ENCODE peak calls at places on chromosomes 16 and 17, in six cellular contexts. L, N, X, I, V and O are unnamed samples. For H3K4me1, the result is how much of the 10 kb centered on the place peaks cover.

GRCh38 chr16:1678500-1679098 is 520 bp downstream of the JPT2 start:
- DNase-seq in L (peak), V (peak), N (peak), I (peak), X (peak), O (peak)

GRCh38 chr16:73337371-73337770 is 289.4 kb upstream of the ZFHX3 start:
- DNase-seq in X (no peak), I (no peak), N (no peak), V (no peak), L (no peak), O (no peak)

GRCh38 chr16:8714143-8714542 is 39.7 kb downstream of the ABAT start:
- DNase-seq in V (no peak), X (peak), I (no peak), N (no peak), L (no peak), O (peak)

GRCh38 chr17:77373298-77374169 is 232.8 kb downstream of the SEC14L1 start:
- DNase-seq in L (no peak), X (peak), N (peak), V (no peak), I (no peak), O (peak)

GRCh38 chr17:2893422-2893914 is 97.2 kb downstream of the RAP1GAP2 start:
- DNase-seq in X (no peak), N (no peak), V (no peak), L (no peak), I (no peak), O (no peak)

GRCh38 chr17:17737938-17738894 is 57.0 kb downstream of the RAI1 start:
- DNase-seq in N (no peak), I (peak), L (no peak), X (peak), V (no peak), O (peak)

GRCh38 chr17:65604070-65604469 is 42.6 kb upstream of the AXIN2 start:
- DNase-seq in I (no peak), V (no peak), X (no peak), L (no peak), N (no peak), O (no peak)

GRCh38 chr16:57539072-57539796 is 2.9 kb upstream of the CCDC102A start:
- DNase-seq in X (no peak), L (no peak), I (no peak), V (no peak), N (no peak), O (no peak)

GRCh38 chr17:19411641-19412040 is 609 bp downstream of the RNF112 start:
- DNase-seq in L (no peak), V (no peak), N (no peak), I (no peak), X (no peak), O (peak)

GRCh38 chr17:76079577-76080206 is 710 bp downstream of the ZACN start:
- DNase-seq in I (no peak), N (no peak), V (no peak), X (peak), L (no peak), O (no peak)

GRCh38 chr16:85018529-85019236 is 7.3 kb upstream of the ZDHHC7 start:
- DNase-seq in I (no peak), L (no peak), V (no peak), N (no peak), X (no peak), O (no peak)

GRCh38 chr16:75555213-75555706 is 792 bp downstream of the TMEM231 start:
- DNase-seq in I (peak), N (peak), L (no peak), V (peak), X (peak), O (peak)

GRCh38 chr17:56903560-56903959 is 10.3 kb downstream of the TRIM25 start:
- DNase-seq in I (no peak), V (no peak), N (no peak), X (no peak), L (no peak), O (no peak)

GRCh38 chr16:85330694-85331188 is 218.5 kb upstream of the CIBAR2 start:
- DNase-seq in L (no peak), I (peak), X (peak), V (peak), N (no peak), O (peak)

GRCh38 chr17:40517286-40517662 is 15.9 kb upstream of the TNS4 start:
- DNase-seq in V (no peak), I (no peak), X (no peak), L (no peak), N (no peak), O (no peak)

GRCh38 chr16:86016201-86016965 is 117.4 kb downstream of the IRF8 start:
- DNase-seq in X (peak), N (peak), I (peak), V (no peak), L (no peak), O (peak)

GRCh38 chr17:80678621-80679020 is 134.0 kb downstream of the RPTOR start:
- DNase-seq in N (no peak), L (no peak), I (peak), V (no peak), X (peak), O (no peak)

GRCh38 chr16:29993903-29994612 is 1.4 kb downstream of the HIRIP3 start:
- DNase-seq in X (no peak), L (no peak), N (no peak), I (no peak), V (no peak), O (no peak)

GRCh38 chr17:76438906-76439305 is 14.0 kb downstream of the UBE2O start:
- DNase-seq in I (no peak), N (no peak), X (no peak), L (no peak), V (no peak), O (no peak)

GRCh38 chr16:78211951-78212350 is 112.5 kb downstream of the WWOX start:
- DNase-seq in X (no peak), N (no peak), L (no peak), I (no peak), V (no peak), O (no peak)

GRCh38 chr16:21157632-21158031 is 842 bp upstream of the LDAF1 start:
- DNase-seq in N (no peak), L (no peak), V (no peak), I (no peak), X (no peak), O (no peak)

GRCh38 chr16:69563605-69564580 is 1.9 kb upstream of the NFAT5 start:
- DNase-seq in L (peak), I (peak), N (no peak), X (peak), V (no peak), O (peak)

GRCh38 chr17:78034429-78035091 is 76.1 kb downstream of the TNRC6C start:
- DNase-seq in I (no peak), L (no peak), V (no peak), N (no peak), X (no peak), O (no peak)

GRCh38 chr17:80717661-80718060 is 173.0 kb downstream of the RPTOR start:
- DNase-seq in I (no peak), V (no peak), L (no peak), X (peak), N (no peak), O (peak)

GRCh38 chr16:84018710-84019109 is 23.9 kb downstream of the SLC38A8 start:
- DNase-seq in X (no peak), I (no peak), L (no peak), V (no peak), N (no peak), O (no peak)

GRCh38 chr17:56834380-56835258 is 668 bp downstream of the DGKE start:
- DNase-seq in I (peak), L (peak), V (no peak), N (peak), X (peak), O (peak)

GRCh38 chr17:69335018-69335417 is 8.1 kb upstream of the ABCA5 start:
- DNase-seq in N (no peak), L (no peak), V (no peak), X (no peak), I (peak), O (no peak)

GRCh38 chr17:6749519-6749918 is 6.3 kb upstream of the XAF1 start:
- DNase-seq in X (no peak), I (peak), N (no peak), V (no peak), L (no peak), O (no peak)

GRCh38 chr16:73350707-73351452 is 303.0 kb upstream of the ZFHX3 start:
- DNase-seq in L (no peak), I (no peak), X (peak), N (no peak), V (no peak), O (no peak)

GRCh38 chr16:74995986-74996385 is 2.8 kb upstream of the ZNRF1 start:
- DNase-seq in L (no peak), N (no peak), X (no peak), I (no peak), V (no peak), O (no peak)

GRCh38 chr17:44775838-44776621 is 17.2 kb downstream of the ADAM11 start:
- DNase-seq in X (no peak), V (no peak), N (peak), I (no peak), L (no peak), O (peak)

GRCh38 chr17:43608313-43608712 is 53.4 kb downstream of the MEOX1 start:
- DNase-seq in I (no peak), V (no peak), N (no peak), L (no peak), X (no peak), O (no peak)

GRCh38 chr16:559021-559380 is 1.2 kb upstream of the PRR35 start:
- DNase-seq in N (no peak), X (no peak), V (no peak), I (no peak), L (no peak), O (no peak)

GRCh38 chr17:81868674-81869220 is 2.4 kb downstream of the ARHGDIA start:
- DNase-seq in V (no peak), N (no peak), L (no peak), I (peak), X (peak), O (peak)
- H3K4me1 ChIP-seq in V (half or more), N (half or more), L (under half), I (under half), X (under half), O (under half)

DNA sequence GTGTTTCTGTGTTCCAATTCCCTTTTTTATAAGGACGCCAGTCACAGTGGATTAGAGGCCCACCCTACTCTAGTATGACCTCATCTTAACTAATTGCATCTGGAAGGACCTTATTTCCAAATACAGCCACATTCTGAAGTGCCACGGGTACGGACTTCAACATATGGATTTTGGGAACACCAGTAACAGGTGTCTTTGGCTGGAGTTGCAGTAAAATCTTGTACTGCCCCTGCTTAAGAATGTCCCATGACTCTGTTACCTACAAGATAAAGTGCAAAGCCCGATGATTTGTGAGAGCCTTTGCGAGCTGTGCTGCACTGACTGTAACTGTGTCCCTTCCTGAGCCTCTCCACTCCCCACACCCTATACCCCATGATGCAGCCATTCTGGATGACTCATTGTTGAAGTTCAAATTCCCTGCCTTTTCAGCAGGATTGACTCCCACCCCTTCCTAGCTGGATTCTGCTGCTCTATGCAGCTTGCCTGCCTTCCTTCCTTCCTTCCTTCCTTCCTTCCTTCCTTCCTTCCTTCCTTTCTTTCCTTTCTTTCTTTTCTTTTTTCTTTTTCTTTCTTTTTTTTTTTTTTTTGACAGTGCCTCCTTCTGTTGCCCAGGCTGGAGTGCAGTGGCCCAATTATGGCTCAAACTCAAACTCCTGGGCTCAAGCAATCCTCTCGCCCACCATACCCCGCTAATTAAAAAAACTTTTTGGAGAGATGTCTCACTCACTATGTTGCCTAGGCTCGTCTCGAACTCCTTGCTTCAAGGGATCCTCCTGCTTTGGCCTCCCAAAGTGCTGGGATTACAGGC is 2.1 kb downstream of the HCRT start:
- DNase-seq in X (no peak), N (no peak), L (no peak), V (no peak), I (peak), O (no peak)
- H3K27ac ChIP-seq in X (no peak), N (peak), L (peak), V (peak), I (no peak), O (no peak)

GRCh38 chr16:53211253-53211652 is 156.5 kb downstream of the CHD9 start:
- DNase-seq in I (no peak), N (no peak), L (no peak), X (no peak), V (no peak), O (no peak)
- H3K4me3 ChIP-seq in I (no peak), N (no peak), L (no peak), X (peak), V (no peak), O (peak)

GRCh38 chr16:66517586-66518263 is 32.2 kb downstream of the TK2 start:
- DNase-seq in N (no peak), V (no peak), L (no peak), I (no peak), X (no peak), O (no peak)
- H3K4me1 ChIP-seq in N (half or more), V (under half), L (half or more), I (under half), X (under half), O (under half)

GRCh38 chr16:58684001-58684353 is 593 bp downstream of the SLC38A7 start:
- DNase-seq in I (no peak), X (no peak), V (no peak), L (no peak), N (no peak), O (no peak)

GRCh38 chr16:58679763-58680162 is 4.8 kb downstream of the SLC38A7 start:
- DNase-seq in L (no peak), I (no peak), V (no peak), X (no peak), N (no peak), O (no peak)

GRCh38 chr16:58684354-58685083 is at the start of gene SLC38A7:
- DNase-seq in X (peak), N (peak), I (peak), L (peak), V (peak), O (peak)

GRCh38 chr16:58685084-58685449 is 497 bp upstream of the SLC38A7 start:
- DNase-seq in L (no peak), N (no peak), V (no peak), I (no peak), X (no peak), O (no peak)
- H3K27ac ChIP-seq in L (no peak), N (peak), V (peak), I (no peak), X (no peak), O (no peak)

DNA sequence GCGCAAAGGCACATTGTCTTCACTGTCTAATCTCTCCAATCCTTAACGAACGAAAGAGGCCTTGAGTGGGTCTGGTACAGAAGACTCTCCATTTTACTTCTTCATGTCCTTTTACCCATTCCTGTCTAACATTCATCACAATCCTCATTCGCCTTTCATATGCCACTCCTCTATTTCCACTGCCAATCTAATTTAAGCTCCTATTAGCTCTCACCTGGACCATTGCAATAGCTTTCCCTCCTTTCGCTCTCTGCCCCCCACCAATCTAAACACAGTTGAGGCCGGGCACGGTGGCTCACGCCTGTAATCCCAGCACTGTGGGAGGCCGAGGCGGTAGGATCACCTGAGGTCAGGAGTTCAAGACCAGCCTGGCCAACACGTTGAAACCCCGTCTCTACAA is 6.3 kb upstream of the SLFN14 start:
- DNase-seq in V (no peak), I (no peak), X (no peak), L (no peak), N (no peak), O (no peak)
- H3K4me3 ChIP-seq in V (peak), I (no peak), X (peak), L (no peak), N (peak), O (peak)

GRCh38 chr16:67176662-67177061 is 6.3 kb downstream of the NOL3 start:
- DNase-seq in N (no peak), V (no peak), X (no peak), I (peak), L (no peak), O (no peak)

GRCh38 chr16:67174706-67175231 is 4.4 kb downstream of the NOL3 start:
- DNase-seq in V (no peak), N (no peak), L (no peak), X (no peak), I (no peak), O (no peak)

GRCh38 chr16:67170948-67171649 is 761 bp downstream of the NOL3 start:
- DNase-seq in X (no peak), L (no peak), V (no peak), I (peak), N (peak), O (peak)

GRCh38 chr16:67173323-67173722 is 3.0 kb downstream of the NOL3 start:
- DNase-seq in I (no peak), N (no peak), L (no peak), X (no peak), V (no peak), O (no peak)

DNA sequence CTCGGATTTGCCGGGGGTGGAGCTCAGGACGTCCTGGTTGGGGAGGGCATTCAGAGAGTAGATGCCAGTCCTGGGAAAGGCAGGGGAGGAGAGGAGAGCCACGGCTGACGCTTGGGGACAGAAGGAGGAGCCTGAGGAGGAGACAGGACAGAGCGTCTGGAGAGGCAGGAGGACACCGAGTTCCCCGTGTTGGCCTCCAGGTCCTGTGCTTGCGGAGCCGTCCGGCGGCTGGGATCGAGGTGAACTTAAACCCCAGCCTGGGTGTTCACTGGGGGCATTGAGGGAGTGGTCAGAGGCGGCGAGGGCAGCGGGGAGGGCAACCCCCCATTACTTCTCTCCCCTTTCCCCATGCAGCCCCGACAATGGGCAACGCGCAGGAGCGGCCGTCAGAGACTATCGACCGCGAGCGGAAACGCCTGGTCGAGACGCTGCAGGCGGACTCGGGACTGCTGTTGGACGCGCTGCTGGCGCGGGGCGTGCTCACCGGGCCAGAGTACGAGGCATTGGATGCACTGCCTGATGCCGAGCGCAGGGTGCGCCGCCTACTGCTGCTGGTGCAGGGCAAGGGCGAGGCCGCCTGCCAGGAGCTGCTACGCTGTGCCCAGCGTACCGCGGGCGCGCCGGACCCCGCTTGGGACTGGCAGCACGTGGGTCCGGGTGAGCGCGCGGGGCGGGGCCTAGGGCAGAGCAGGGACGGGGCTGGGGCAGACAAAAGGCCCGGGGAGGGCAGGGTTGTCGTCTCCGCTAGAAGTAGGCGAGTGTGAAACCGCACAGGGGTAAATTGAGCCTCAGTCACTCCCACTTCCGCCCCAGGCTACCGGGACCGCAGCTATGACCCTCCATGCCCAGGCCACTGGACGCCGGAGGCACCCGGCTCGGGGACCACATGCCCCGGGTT is 3.7 kb downstream of the NOL3 start:
- DNase-seq in X (peak), I (peak), L (peak), N (peak), V (peak), O (peak)
- H3K4me1 ChIP-seq in X (under half), I (under half), L (under half), N (half or more), V (half or more), O (under half)